ENCODE peak calls at places on chromosomes 5 and 9, in nine cellular contexts. Q is Karpas-422; B is CD8-positive, alpha-beta T cell; Z is BE2C; F is endodermal cell; Y is breast epithelium; D is CD4-positive, CD25-positive, alpha-beta regulatory T cell; M is uterus; A is cardiac fibroblast. X is an unnamed sample.
A peak's percentile ranks its signal among the peaks of the same experiment; 100 is the strongest.

GRCh38 chr5:95471922-95472321 is 80.8 kb downstream of the FAM81B start:
- DNase-seq in Q (no peak), B (no peak), Z (no peak), F (no peak), Y (no peak), D (no peak), M (no peak), A (peak; percentile 50), X (peak; percentile 39)

GRCh38 chr5:167970002-167970401 is 321.4 kb upstream of the WWC1 start:
- DNase-seq in Q (no peak), B (no peak), Z (no peak), F (no peak), Y (no peak), D (no peak), M (no peak), A (peak; percentile 11), X (peak; percentile 32)

GRCh38 chr9:129995409-129996160 is 47.4 kb downstream of the FNBP1 start:
- DNase-seq in Q (peak; percentile 58), B (no peak), Z (no peak), F (no peak), Y (no peak), D (no peak), M (no peak), A (peak; percentile 83), X (no peak)

GRCh38 chr9:84937086-84937670 is 267.6 kb downstream of the NTRK2 start:
- DNase-seq in Q (no peak), B (no peak), Z (no peak), F (peak; percentile 87), Y (no peak), D (no peak), M (no peak), A (no peak), X (no peak)

GRCh38 chr5:61123145-61123544 is 39.1 kb downstream of the SMIM15 start:
- DNase-seq in Q (no peak), B (no peak), Z (no peak), F (no peak), Y (no peak), D (no peak), M (no peak), A (no peak), X (no peak)

GRCh38 chr9:21744874-21745273 is 57.6 kb upstream of the MTAP start:
- DNase-seq in Q (no peak), B (no peak), Z (no peak), F (no peak), Y (no peak), D (no peak), M (no peak), A (peak; percentile 91), X (no peak)

GRCh38 chr5:55868846-55869245 is 17.7 kb downstream of the IL31RA start:
- DNase-seq in Q (no peak), B (no peak), Z (no peak), F (no peak), Y (no peak), D (no peak), M (no peak), A (peak; percentile 99), X (no peak)

GRCh38 chr9:137312852-137313325 is 10.8 kb upstream of the NRARP start:
- DNase-seq in Q (no peak), B (no peak), Z (peak; percentile 9), F (peak; percentile 46), Y (peak; percentile 48), D (no peak), M (no peak), A (no peak), X (no peak)

GRCh38 chr9:747567-747966 is 93.9 kb upstream of the DMRT1 start:
- DNase-seq in Q (no peak), B (no peak), Z (no peak), F (no peak), Y (no peak), D (no peak), M (no peak), A (no peak), X (no peak)

GRCh38 chr9:746661-747434 is 94.6 kb upstream of the DMRT1 start:
- DNase-seq in Q (no peak), B (no peak), Z (no peak), F (no peak), Y (no peak), D (no peak), M (no peak), A (no peak), X (no peak)

GRCh38 chr9:750264-750967 is 91.1 kb upstream of the DMRT1 start:
- DNase-seq in Q (no peak), B (no peak), Z (no peak), F (no peak), Y (no peak), D (no peak), M (no peak), A (no peak), X (no peak)

GRCh38 chr9:749712-750111 is 91.8 kb upstream of the DMRT1 start:
- DNase-seq in Q (no peak), B (peak; percentile 15), Z (no peak), F (no peak), Y (no peak), D (peak; percentile 10), M (no peak), A (no peak), X (no peak)

DNA sequence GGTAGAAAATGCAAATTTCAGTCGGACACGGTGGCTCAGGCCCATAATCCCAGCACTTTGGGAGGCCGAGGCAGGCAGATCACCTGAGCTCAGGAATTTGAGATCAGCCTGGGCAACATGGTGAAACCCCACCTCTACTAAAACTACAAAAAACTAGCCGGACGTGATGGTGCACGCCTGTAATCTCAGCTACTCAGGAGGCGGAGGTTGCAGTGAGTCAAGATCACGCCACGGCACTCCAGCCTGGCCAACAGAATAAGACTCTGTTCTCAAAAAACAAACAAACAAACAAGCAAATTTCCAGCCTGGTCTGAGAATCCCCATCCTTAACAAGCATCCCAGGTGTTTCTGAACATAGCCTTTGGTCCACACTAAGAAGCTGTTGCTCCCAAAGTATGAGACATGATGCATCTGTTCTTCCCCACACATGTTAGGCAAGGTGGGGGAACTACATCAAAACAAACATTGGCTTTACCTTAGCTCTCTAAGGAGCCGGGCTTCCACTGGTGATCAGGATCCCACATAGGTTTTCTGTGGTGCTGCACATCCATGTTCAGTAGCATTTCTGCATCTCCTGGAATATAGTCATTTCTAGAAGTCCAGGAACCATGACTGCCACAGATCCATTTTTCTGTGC is 92.5 kb upstream of the DMRT1 start:
- DNase-seq in Q (no peak), B (no peak), Z (no peak), F (no peak), Y (no peak), D (no peak), M (no peak), A (no peak), X (no peak)
- H3K4me3 ChIP-seq in Q (no peak overlapping the region), B (no peak overlapping the region), Z (no peak overlapping the region), F (no peak overlapping the region), Y (no peak overlapping the region), D (peak overlapping the region; percentile 55), M (no peak overlapping the region), A (no peak overlapping the region), X (no peak overlapping the region)

GRCh38 chr5:137752873-137753226 is 1.3 kb downstream of the HNRNPA0 start:
- DNase-seq in Q (peak; percentile 73), B (no peak), Z (no peak), F (no peak), Y (no peak), D (no peak), M (peak; percentile 24), A (peak; percentile 32), X (peak; percentile 44)

GRCh38 chr5:137753227-137753985 is 757 bp downstream of the HNRNPA0 start:
- DNase-seq in Q (peak; percentile 67), B (peak; percentile 38), Z (peak; percentile 36), F (peak; percentile 74), Y (no peak), D (no peak), M (no peak), A (no peak), X (peak; percentile 64)

GRCh38 chr5:137750436-137750835 is 3.7 kb downstream of the HNRNPA0 start:
- DNase-seq in Q (peak; percentile 71), B (no peak), Z (no peak), F (no peak), Y (no peak), D (no peak), M (no peak), A (no peak), X (no peak)

GRCh38 chr5:137753986-137754235 is 252 bp downstream of the HNRNPA0 start:
- DNase-seq in Q (no peak), B (no peak), Z (no peak), F (no peak), Y (peak; percentile 59), D (no peak), M (no peak), A (no peak), X (no peak)

GRCh38 chr5:137751869-137752491 is 2.2 kb downstream of the HNRNPA0 start:
- DNase-seq in Q (peak; percentile 68), B (no peak), Z (peak; percentile 33), F (no peak), Y (no peak), D (peak; percentile 50), M (peak; percentile 40), A (peak; percentile 89), X (peak; percentile 90)
- H3K4me3 ChIP-seq in Q (peak overlapping the region; percentile 78), B (peak overlapping the region; percentile 96), Z (peak overlapping the region; percentile 94), F (peak overlapping the region; percentile 99), Y (peak overlapping the region; percentile 78), D (peak overlapping the region; percentile 85), M (peak overlapping the region; percentile 64), A (peak overlapping the region; percentile 97), X (peak overlapping the region; percentile 88)

GRCh38 chr5:172896465-172896864 is 62.4 kb downstream of the ERGIC1 start:
- DNase-seq in Q (no peak), B (no peak), Z (no peak), F (no peak), Y (no peak), D (no peak), M (no peak), A (peak; percentile 48), X (no peak)

GRCh38 chr5:172898513-172899369 is 60.5 kb upstream of the RPL26L1 start:
- DNase-seq in Q (no peak), B (no peak), Z (no peak), F (no peak), Y (no peak), D (no peak), M (no peak), A (no peak), X (no peak)

GRCh38 chr5:172899436-172899835 is 59.8 kb upstream of the RPL26L1 start:
- DNase-seq in Q (no peak), B (no peak), Z (no peak), F (no peak), Y (no peak), D (no peak), M (no peak), A (no peak), X (no peak)

GRCh38 chr5:172895549-172895948 is 61.5 kb downstream of the ERGIC1 start:
- DNase-seq in Q (no peak), B (no peak), Z (no peak), F (no peak), Y (no peak), D (no peak), M (no peak), A (no peak), X (no peak)

DNA sequence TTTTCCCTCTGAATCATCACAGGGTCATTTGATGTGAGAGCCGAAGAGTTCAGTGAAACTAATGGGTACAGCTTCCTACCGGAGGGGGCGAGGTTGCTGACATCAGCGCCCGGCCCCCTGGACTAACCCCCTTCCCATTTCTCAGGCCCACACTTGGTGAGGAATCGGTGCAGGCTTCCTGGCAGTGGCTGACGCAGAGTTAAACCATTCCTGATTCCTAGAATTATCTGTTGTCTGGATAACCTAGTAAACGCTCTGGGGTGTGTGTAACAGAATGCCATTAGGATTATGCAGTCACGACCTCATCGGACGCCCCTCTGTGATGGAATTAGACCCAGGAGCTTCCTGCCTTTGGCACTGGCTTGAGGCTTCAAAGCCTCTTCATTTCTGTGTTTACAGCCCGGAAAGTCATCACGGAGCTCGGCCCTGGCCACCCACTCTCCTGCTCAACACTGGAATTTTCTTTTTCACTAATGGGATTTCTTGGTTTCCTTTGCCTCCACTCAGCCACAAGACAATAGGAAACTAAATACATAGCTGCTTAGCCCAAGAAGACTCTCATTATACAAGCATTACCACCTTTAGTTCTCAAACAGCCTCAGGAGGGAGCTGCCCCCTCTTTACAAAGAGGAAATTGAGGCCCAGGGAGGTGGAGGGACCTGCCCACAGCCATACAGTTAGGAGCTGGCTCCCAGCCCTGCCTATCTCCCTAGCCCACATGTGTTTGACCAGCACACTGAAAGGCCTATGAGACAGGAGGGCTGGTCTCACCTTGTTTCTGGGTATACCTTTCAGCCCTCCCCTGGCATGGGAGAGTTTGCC is 61.3 kb upstream of the RPL26L1 start:
- DNase-seq in Q (no peak), B (no peak), Z (no peak), F (no peak), Y (no peak), D (no peak), M (no peak), A (peak; percentile 83), X (peak; percentile 83)
- H3K4me3 ChIP-seq in Q (no peak overlapping the region), B (no peak overlapping the region), Z (no peak overlapping the region), F (no peak overlapping the region), Y (peak overlapping the region; percentile 7), D (peak overlapping the region; percentile 21), M (no peak overlapping the region), A (peak overlapping the region; percentile 21), X (no peak overlapping the region)

DNA sequence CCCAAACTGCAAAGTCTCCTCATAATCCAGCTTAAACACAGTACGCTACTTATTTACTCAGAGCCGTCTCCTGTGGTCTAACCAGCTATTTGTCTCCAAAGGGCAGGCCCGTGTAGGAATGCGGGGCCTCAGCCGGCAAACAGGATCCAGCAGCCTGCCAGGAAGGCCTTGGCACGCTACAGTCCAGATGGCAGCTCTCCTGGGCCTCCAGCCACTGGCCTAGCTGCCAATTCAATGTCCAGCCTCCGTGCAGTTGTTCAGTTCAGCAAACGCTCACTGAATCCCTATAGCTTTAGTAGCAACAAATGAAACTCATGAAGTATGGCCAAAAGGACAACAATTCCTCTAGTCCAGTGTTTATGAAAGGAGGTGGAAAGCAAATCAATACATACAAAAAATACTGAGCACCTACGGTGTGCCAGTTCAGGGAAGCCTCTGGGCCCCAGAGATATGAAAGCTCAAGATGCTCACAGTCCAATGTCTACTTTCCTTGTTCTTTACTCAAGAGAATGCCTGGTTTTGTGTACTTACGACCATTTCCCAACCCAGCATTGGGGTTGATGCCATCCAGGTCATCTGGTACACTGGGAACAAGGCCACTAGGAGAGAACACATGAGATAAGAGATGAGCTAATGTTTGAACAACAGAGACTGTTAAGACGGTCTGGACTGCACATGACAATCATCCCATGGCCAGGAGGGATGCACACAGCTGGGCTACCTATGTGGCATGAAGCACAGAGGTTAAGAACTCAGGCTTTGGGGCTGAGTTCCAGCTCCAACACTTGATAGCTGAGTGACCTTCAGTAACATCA is 8.3 kb downstream of the CDK5RAP2 start:
- DNase-seq in Q (no peak), B (no peak), Z (no peak), F (no peak), Y (peak; percentile 82), D (no peak), M (no peak), A (no peak), X (peak; percentile 51)
- H3K4me3 ChIP-seq in Q (no peak overlapping the region), B (no peak overlapping the region), Z (no peak overlapping the region), F (no peak overlapping the region), Y (no peak overlapping the region), D (no peak overlapping the region), M (no peak overlapping the region), A (no peak overlapping the region), X (no peak overlapping the region)